ENCODE peak calls at places on chromosomes 13 and 19, in five cellular contexts. W is pancreas, J is tibial artery, I is A549, H is brain microvascular endothelial cell. P is an unnamed sample.

GRCh38 chr19:5572556-5573286 is 5.0 kb upstream of the TINCR start:
- DNase-seq in W (no peak), H (no peak), J (no peak), I (no peak), P (no peak)

GRCh38 chr13:24274452-24274971 is 34.9 kb upstream of the C1QTNF9 start:
- DNase-seq in I (no peak), J (no peak), H (no peak), W (no peak), P (peak)

GRCh38 chr13:109868583-109869311 is 82.4 kb upstream of the IRS2 start:
- DNase-seq in I (peak), J (no peak), H (no peak), W (no peak), P (no peak)

GRCh38 chr19:42563352-42564210 is 31.1 kb downstream of the CEACAM8 start:
- DNase-seq in H (peak), J (no peak), I (peak), W (no peak), P (peak)

GRCh38 chr13:85031771-85032170 is 767.4 kb downstream of the SLITRK6 start:
- DNase-seq in W (no peak), I (no peak), H (no peak), J (no peak), P (no peak)

GRCh38 chr19:47272448-47273312 is 2.0 kb upstream of the INAFM1 start:
- DNase-seq in H (no peak), I (no peak), W (no peak), J (no peak), P (no peak)

GRCh38 chr13:41694902-41695301 is 237.6 kb downstream of the RGCC start:
- DNase-seq in H (peak), J (peak), W (no peak), I (peak), P (peak)

GRCh38 chr19:46287585-46287984 is 9.3 kb upstream of the HIF3A start:
- DNase-seq in J (no peak), I (no peak), W (no peak), H (no peak), P (no peak)

GRCh38 chr13:98743377-98743776 is 9.1 kb downstream of the SLC15A1 start:
- DNase-seq in J (no peak), H (no peak), I (no peak), W (no peak), P (no peak)

GRCh38 chr13:111973186-111974064 is 93.5 kb upstream of the SOX1 start:
- DNase-seq in J (no peak), I (no peak), H (no peak), W (no peak), P (no peak)

GRCh38 chr19:30696514-30696913 is 324.3 kb downstream of the ZNF536 start:
- DNase-seq in I (peak), H (no peak), W (peak), J (peak), P (no peak)

GRCh38 chr19:55041627-55042343 is 3.7 kb upstream of the GP6 start:
- DNase-seq in J (no peak), I (no peak), W (no peak), H (no peak), P (no peak)

GRCh38 chr19:54905908-54906511 is at the start of gene NCR1:
- DNase-seq in J (no peak), W (no peak), I (no peak), H (no peak), P (no peak)

GRCh38 chr19:18895038-18895827 is 725 bp downstream of the CERS1 start:
- DNase-seq in J (peak), W (peak), I (peak), H (no peak), P (no peak)

GRCh38 chr13:91567485-91568207 is 169.2 kb downstream of the GPC5 start:
- DNase-seq in I (no peak), J (no peak), H (peak), W (no peak), P (no peak)

GRCh38 chr13:107563099-107563925 is 652.0 kb downstream of the LIG4 start:
- DNase-seq in J (no peak), I (no peak), H (no peak), W (no peak), P (no peak)

GRCh38 chr19:19447536-19448237 is 42.2 kb downstream of the GATAD2A start:
- DNase-seq in H (no peak), W (no peak), J (no peak), I (no peak), P (no peak)

GRCh38 chr13:112774448-112774792 is 84.6 kb downstream of the ATP11A start:
- DNase-seq in I (no peak), H (no peak), J (no peak), W (no peak), P (no peak)

GRCh38 chr13:105363747-105364177 is 1171.7 kb downstream of the EFNB2 start:
- DNase-seq in J (no peak), I (no peak), W (no peak), H (no peak), P (no peak)

GRCh38 chr13:45596800-45597484 is 18.6 kb downstream of the ERICH6B start:
- DNase-seq in H (no peak), J (no peak), I (no peak), W (no peak), P (no peak)

GRCh38 chr13:65260938-65261880 is 1968.9 kb downstream of the PCDH9 start:
- DNase-seq in W (no peak), H (no peak), I (no peak), J (no peak), P (no peak)

GRCh38 chr13:36163303-36163702 is 32.1 kb upstream of the DCLK1 start:
- DNase-seq in I (no peak), H (no peak), W (no peak), J (no peak), P (no peak)

GRCh38 chr19:45428385-45429231 is 4.9 kb upstream of the ERCC1 start:
- DNase-seq in W (peak), J (peak), H (peak), I (peak), P (no peak)

GRCh38 chr13:68927387-68928026 is 1180.1 kb upstream of the ATXN8OS start:
- DNase-seq in H (no peak), J (no peak), W (no peak), I (no peak), P (no peak)

GRCh38 chr13:79829880-79830279 is 348.9 kb downstream of the NDFIP2 start:
- DNase-seq in W (no peak), H (no peak), I (no peak), J (no peak), P (no peak)

DNA sequence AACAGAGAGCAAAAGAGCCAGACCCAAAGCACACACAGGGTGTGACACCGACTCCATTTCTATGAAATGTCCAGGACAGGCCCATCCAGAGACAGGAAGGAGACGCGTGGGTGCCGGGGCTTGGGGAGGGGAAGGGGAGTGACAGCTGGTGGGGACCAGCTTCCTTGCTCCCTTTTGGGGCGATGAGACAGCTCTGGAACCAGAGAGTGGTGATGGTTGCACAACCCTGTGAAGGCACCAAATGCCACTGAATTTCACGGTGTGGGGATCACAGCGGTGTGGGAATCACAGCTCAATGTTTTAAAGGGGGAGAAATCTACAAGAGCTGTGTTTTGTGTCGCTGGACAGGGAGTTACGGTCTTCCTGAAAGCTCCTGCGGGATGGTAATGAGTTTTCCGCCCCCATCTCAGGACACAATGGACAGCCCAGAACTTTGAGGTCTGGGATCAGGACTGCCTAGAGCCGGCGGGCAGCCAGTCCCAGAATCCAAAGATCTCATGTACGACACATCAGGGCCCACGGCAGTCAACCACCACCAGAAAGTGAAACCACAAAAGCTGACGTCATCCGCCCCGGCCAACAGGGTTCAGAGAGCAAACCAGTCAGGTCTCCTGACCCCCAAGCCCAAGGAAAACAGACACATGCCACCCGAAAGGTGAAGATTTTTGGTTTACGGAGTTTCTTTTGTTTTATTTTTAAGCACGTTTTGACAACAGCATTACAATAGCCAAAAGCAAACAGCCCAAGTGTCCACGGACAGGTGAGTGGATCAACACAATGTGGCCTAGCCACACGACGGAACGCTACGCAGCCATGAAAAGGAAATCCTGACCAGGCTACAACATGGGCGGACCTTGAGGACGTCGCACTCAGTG is 7.3 kb downstream of the SGTA start:
- DNase-seq in W (no peak), I (no peak), H (peak), J (no peak), P (no peak)
- H3K27ac ChIP-seq in W (no peak), I (no peak), H (no peak), J (peak), P (no peak)

GRCh38 chr19:43766755-43767043 is 11.9 kb upstream of the SMG9 start:
- DNase-seq in W (no peak), H (no peak), I (no peak), J (no peak), P (no peak)
- TF ChIP-seq CTCF in W (no peak), H (no peak), I (peak), J (no peak), P (no peak)

DNA sequence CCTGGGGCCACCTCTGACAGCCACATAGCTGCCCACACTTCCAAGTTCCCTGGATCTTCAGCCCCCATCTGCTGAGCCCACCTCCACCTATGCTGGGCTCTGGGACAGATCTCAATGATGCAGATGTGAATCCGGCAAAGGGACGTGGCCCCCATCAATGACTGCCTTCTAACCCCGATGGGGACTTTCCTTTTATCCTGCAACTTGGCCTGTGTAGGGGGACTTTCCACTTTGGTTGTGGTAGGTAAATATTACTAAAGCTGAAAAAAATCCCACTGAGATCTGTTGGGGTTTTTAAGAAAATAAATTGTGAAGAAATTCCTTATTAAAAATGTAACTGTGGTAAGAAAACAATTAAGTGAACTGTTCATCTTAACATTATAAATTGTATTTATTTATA is 20.8 kb upstream of the ASPDH start:
- DNase-seq in I (no peak), W (no peak), H (no peak), J (no peak), P (no peak)
- H3K27ac ChIP-seq in I (no peak), W (no peak), H (no peak), J (no peak), P (no peak)

DNA sequence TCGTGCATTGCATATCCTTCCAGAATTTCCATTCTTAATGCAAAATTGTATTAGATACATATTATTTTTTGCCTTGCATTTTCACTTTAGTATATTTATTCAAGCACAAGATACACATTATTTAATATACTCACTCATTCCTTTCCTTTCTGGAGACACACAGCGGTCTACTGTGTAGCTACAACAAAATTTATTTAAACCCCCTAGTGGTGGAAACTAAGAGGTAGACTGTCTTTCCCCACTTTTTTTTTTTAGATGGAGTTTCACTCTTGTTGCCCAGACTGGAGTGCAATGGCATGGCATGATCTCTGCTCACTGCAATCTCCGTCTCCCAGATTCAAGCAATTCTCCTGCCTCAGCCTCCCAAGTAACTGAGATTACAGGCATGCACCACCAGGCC is 2040.3 kb upstream of the PCDH20 start:
- DNase-seq in J (no peak), H (no peak), I (no peak), W (no peak), P (no peak)
- TF ChIP-seq CTCF in J (no peak), H (peak), I (no peak), W (no peak), P (peak)

GRCh38 chr19:35125270-35125717 is 9.6 kb downstream of the LGI4 start:
- DNase-seq in I (no peak), J (no peak), W (no peak), H (no peak), P (no peak)
- H3K27ac ChIP-seq in I (peak), J (peak), W (no peak), H (no peak), P (no peak)

GRCh38 chr13:108733141-108733540 is 103.7 kb downstream of the MYO16 start:
- DNase-seq in J (no peak), I (no peak), W (no peak), H (no peak), P (no peak)

DNA sequence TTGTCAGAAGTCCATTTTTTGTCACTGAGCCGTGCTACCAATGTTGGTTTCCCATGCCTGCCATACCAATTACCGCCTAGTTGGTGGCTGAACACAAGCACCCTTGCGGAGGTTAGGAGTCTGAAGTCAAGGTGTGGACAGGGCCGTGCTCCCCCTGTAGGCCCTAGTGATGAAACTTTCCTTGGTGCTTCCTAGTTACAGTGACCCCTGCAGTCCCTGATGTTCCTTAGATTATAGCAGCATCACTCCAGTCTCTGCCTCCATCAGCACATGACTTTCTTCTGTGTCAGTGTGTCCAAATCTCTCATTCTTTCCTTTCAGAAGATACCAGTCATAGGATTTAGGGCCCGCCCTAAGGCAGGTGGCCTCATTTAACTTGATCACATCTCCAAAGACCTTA is 99.0 kb downstream of the MYO16 start:
- DNase-seq in W (no peak), I (no peak), J (no peak), H (no peak), P (no peak)
- TF ChIP-seq CTCF in W (no peak), I (no peak), J (no peak), H (peak), P (no peak)

DNA sequence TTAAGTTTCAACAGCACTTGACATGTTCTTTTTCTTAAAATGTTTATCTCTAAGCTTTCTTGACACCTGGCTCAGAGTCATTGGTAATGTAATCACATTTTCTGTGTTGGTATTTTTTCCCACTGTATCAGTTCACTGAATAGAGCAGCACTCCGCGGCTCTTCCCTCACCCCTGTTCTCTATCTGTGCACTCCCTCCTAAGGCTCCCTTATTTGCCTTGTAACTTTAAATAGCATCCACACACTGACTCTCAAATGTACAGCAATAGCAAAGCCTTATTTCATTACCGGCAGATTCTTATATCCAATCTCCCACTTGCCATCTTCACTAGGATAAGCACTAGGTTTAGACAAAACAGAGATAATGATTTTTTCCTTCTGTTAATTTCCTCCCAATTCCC is 935.5 kb upstream of the SLC10A2 start:
- DNase-seq in W (no peak), H (no peak), I (no peak), J (no peak), P (no peak)
- H3K27ac ChIP-seq in W (no peak), H (no peak), I (no peak), J (no peak), P (no peak)

GRCh38 chr19:11560404-11560988 is 1.5 kb upstream of the ELOF1 start:
- DNase-seq in W (no peak), J (no peak), I (no peak), H (peak), P (no peak)

GRCh38 chr19:11555246-11555645 is 3.8 kb downstream of the ELOF1 start:
- DNase-seq in I (no peak), W (no peak), J (no peak), H (no peak), P (no peak)

GRCh38 chr19:11563530-11563929 is 4.5 kb upstream of the ELOF1 start:
- DNase-seq in H (no peak), J (no peak), W (no peak), I (no peak), P (no peak)

GRCh38 chr19:11556634-11557420 is 2.2 kb downstream of the ELOF1 start:
- DNase-seq in W (no peak), J (no peak), H (no peak), I (no peak), P (no peak)

DNA sequence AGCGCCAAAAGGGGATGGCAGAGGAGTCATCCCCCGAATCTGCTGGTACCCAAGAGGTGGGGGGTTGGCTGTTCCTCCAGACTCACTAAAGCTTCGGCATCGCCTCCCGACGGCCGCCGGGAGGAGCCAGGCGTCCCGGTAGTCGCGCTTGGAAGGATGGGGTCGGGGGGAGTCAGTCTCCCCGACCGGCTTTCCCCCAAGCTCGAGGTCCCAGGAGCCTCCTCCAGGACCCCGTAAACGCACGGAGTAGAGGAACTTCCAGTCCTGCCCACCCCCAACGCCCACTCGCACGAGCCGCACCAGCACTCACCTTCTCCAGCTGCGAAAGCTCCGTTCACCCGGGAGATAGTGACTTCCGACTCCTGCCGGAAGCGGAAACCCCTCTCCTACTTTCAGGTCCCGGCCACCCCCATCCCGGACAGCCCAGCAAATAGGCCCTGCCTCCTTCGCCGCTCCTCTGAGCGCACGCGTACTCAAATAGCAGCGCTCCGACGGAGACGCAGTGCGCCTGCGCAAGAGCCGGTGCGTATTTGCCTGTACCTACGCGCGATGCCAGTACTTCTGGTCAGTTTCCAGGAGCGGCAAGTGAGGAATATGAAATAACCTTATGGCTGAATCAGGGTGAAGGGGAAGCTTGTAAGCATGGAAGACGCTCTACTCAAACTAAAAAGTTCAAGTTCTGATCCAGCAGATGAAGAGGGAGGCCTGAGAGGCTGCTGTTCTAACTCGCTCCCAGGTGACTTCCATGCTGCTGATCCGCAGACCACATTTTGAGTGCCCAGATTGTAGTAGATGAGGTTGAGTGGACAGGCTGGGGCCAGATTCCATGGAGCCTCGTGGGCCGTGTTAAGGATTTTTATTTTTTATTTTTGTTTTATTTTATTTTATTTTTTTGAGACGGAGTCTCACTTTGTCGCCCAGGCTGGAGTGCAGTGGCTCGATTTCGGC is at the start of gene ELOF1:
- DNase-seq in I (peak), W (peak), J (peak), H (peak), P (peak)
- TF ChIP-seq CTCF in I (no peak), W (no peak), J (no peak), H (peak), P (peak)

GRCh38 chr19:41203371-41203770 is 10.4 kb downstream of the CYP2S1 start:
- DNase-seq in H (no peak), J (no peak), I (no peak), W (no peak), P (no peak)

GRCh38 chr19:41206926-41207750 is 11.9 kb upstream of the AXL start:
- DNase-seq in I (no peak), W (no peak), H (no peak), J (peak), P (no peak)

GRCh38 chr19:41206456-41206855 is 12.6 kb upstream of the AXL start:
- DNase-seq in H (no peak), J (no peak), I (no peak), W (no peak), P (no peak)

DNA sequence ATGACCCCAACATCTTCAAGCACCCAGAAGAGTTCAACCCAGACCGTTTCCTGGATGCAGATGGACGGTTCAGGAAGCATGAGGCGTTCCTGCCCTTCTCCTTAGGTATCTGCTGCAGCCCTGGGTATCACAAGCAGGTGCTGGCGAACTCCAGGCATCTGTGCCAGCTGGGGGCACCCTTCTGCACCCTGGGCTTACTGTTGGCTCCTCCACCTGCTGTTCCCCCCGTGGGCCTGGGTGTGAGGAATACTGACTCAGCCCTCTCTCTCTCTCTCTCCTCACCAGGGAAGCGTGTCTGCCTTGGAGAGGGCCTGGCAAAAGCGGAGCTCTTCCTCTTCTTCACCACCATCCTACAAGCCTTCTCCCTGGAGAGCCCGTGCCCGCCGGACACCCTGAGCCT is 13.0 kb downstream of the CYP2S1 start:
- DNase-seq in H (no peak), J (no peak), W (no peak), I (no peak), P (no peak)
- H3K27ac ChIP-seq in H (no peak), J (peak), W (no peak), I (no peak), P (no peak)